ENCODE peak calls at places on chromosomes 2 and 18, in four cellular contexts. P is stomach, S is cardiac fibroblast, A is HCT116. I is an unnamed sample.

GRCh38 chr2:101871480-101871879 is 120.3 kb upstream of the IL1R2 start:
- DNase-seq in S (no peak), A (no peak), P (no peak), I (no peak)

GRCh38 chr2:126115975-126116374 is 540.0 kb upstream of the GYPC start:
- DNase-seq in S (no peak), A (no peak), P (no peak), I (no peak)

GRCh38 chr2:215799194-215799593 is 214.2 kb downstream of the MREG start:
- DNase-seq in P (no peak), S (no peak), A (no peak), I (no peak)

GRCh38 chr2:237060518-237061312 is 25.0 kb upstream of the COPS8 start:
- DNase-seq in S (peak), A (peak), P (peak), I (peak)

GRCh38 chr2:133439281-133439920 is 128.9 kb downstream of the NCKAP5 start:
- DNase-seq in P (no peak), S (no peak), A (no peak), I (no peak)

GRCh38 chr2:39068290-39068689 is 52.6 kb downstream of the SOS1 start:
- DNase-seq in A (no peak), P (no peak), S (no peak), I (no peak)

GRCh38 chr2:231204146-231204545 is 5.7 kb downstream of the ARMC9 start:
- DNase-seq in P (no peak), S (no peak), A (no peak), I (no peak)

GRCh38 chr2:70659551-70659950 is 105.9 kb upstream of the TGFA start:
- DNase-seq in P (no peak), S (no peak), A (no peak), I (no peak)

GRCh38 chr2:619964-620363 is 57.2 kb downstream of the TMEM18 start:
- DNase-seq in P (no peak), A (no peak), S (no peak), I (no peak)

GRCh38 chr2:112626604-112627059 is 19.1 kb upstream of the SLC20A1 start:
- DNase-seq in S (peak), A (no peak), P (peak), I (no peak)

GRCh38 chr18:58576641-58577251 is 52.1 kb downstream of the ALPK2 start:
- DNase-seq in S (no peak), P (no peak), A (no peak), I (no peak)

GRCh38 chr2:188978291-188979081 is 4.3 kb downstream of the COL3A1 start:
- DNase-seq in P (no peak), S (peak), A (peak), I (no peak)

GRCh38 chr2:188975497-188976102 is 1.4 kb downstream of the COL3A1 start:
- DNase-seq in S (peak), A (no peak), P (no peak), I (peak)

GRCh38 chr2:188974184-188974583 is at the start of gene COL3A1:
- DNase-seq in A (no peak), P (no peak), S (peak), I (no peak)

GRCh38 chr2:188979119-188979729 is 5.1 kb downstream of the COL3A1 start:
- DNase-seq in A (no peak), S (no peak), P (no peak), I (no peak)

DNA sequence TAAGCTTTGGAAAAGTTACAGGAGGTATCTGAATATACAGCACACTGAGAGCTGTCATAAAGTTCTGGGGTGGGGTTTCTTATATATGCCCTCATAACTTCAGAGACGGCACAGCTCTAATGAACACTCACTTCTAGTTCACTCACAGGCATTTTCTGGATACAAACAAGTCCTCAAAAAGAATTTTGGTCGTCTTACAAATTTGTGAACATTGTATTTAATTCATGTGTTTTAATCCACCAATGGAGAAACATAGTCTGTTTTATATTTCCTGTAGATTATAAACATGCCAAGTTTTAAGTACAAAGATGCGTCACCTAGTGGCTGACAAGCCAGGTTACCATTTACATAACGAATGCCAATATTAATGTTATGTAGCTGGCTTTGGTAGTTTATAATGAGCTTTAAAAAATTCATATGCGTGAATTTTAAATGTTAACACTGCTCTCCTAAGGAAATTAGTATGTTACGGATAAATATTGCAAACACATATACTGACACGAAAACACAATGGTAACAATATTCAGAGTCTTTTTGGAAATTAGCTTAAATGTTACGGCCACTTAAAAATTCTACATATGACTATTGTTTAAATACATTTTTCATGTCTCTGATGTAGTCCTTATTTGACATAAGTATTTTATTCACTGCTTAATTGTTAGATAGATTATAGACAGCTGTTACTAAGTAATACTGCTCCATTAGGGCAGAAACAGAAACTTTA is 2.5 kb downstream of the COL3A1 start:
- DNase-seq in P (no peak), A (peak), S (peak), I (no peak)
- H3K4me3 ChIP-seq in P (peak), A (no peak), S (peak), I (peak)

GRCh38 chr18:53687002-53687401 is 537.5 kb downstream of the MBD2 start:
- DNase-seq in P (no peak), S (no peak), A (no peak), I (no peak)
- H3K4me3 ChIP-seq in P (no peak), S (no peak), A (no peak), I (no peak)

DNA sequence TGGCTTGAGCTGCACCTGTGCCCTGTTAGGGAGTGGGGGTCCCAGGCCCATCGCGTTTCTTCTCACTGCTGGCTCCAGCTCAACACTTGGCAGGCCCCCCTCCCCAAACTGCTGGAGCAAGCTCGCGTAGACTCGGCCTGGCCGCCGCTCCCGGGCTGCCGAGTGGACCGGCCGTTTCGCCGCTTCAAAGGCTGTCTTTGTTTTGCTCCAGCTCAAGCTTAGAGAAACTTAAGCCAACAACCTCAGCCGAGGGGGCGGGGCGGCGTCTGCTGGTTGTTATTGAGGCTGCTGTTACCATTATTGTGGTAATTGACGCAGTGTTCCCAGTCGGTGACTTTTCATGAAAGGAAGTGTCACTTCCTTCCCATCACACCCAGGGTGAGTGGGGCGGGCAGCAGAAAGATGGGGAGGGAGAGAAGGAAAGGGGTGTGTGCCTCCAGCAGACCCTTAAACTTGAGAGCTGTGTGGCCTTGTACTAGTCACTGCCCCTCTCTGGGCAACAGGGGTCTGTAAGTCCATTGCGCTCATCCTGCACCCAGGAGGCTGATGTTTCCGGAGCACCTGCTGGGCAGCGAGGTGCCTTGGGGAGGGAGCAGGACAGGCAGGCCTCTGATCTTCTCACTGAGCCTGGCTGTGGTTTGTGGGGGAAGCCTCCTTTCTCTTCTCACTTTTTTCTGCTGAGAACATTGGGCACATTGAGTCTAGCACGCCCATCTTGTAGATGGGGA is 2.1 kb downstream of the ARID5A start:
- DNase-seq in P (peak), A (no peak), S (peak), I (no peak)
- H3K4me3 ChIP-seq in P (peak), A (no peak), S (peak), I (peak)

GRCh38 chr2:64858541-64859031 is 130.6 kb upstream of the SLC1A4 start:
- DNase-seq in S (no peak), A (no peak), P (no peak), I (no peak)
- H3K4me3 ChIP-seq in S (no peak), A (no peak), P (no peak), I (no peak)

GRCh38 chr2:152167070-152167469 is 8.5 kb downstream of the STAM2 start:
- DNase-seq in P (no peak), S (no peak), A (no peak), I (no peak)
- H3K4me3 ChIP-seq in P (no peak), S (no peak), A (no peak), I (no peak)

DNA sequence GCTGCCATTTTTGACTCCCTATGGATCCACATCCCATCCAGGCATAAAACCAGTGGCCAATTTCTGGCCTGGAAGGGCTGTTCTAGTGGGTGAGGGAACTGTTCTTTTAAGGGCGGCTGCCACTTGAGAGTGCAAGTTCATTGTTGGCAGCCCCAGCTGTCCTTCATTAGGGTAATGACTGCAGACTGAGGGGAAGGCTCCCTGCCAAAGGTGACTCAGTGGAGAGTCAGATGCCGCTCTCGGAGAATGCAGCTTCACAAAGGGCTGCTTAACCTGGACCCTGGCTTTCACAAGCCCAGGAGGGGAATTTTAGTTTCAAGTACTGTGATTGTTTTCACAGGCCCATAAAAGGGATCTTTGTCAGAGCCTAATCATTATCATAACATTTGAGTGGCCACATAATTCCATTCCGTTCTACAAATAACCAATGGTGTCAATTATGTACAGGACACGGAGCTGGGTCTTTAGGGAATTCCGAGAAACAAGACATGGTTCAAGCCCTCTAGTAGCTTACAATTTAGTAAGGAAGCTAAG is 235.7 kb downstream of the CDCA7 start:
- DNase-seq in A (peak), P (peak), S (peak), I (peak)
- H3K4me3 ChIP-seq in A (peak), P (peak), S (no peak), I (no peak)

GRCh38 chr2:176553685-176554106 is 284.5 kb downstream of the MTX2 start:
- DNase-seq in A (peak), P (peak), S (peak), I (no peak)
- H3K4me3 ChIP-seq in A (peak), P (peak), S (peak), I (peak)

GRCh38 chr2:109204412-109204811 is 75.4 kb downstream of the SH3RF3 start:
- DNase-seq in P (no peak), A (no peak), S (no peak), I (no peak)
- H3K4me3 ChIP-seq in P (no peak), A (no peak), S (no peak), I (no peak)

I was measured in AG04449.